ENCODE peak calls at places on chromosomes 6 and 20, in nine cellular contexts. V is neural crest cell; U is dorsolateral prefrontal cortex; Q is CD8-positive, alpha-beta T cell; O is psoas muscle; N is A549; B is right atrium auricular region; A is kidney epithelial cell; S is cardiac fibroblast. F is an unnamed sample.

GRCh38 chr20:47258745-47259695 is 97.5 kb downstream of the ZMYND8 start:
- DNase-seq in V (no peak), U (no peak), Q (no peak), O (no peak), N (peak; percentile 23), B (peak; percentile 83), A (peak; percentile 76), S (peak; percentile 67), F (peak; percentile 46)

GRCh38 chr6:64046746-64047208 is 411.2 kb downstream of the PHF3 start:
- DNase-seq in V (no peak), U (no peak), Q (no peak), O (no peak), N (no peak), B (no peak), A (no peak), S (no peak), F (no peak)

GRCh38 chr6:106750146-106750900 is 120.9 kb downstream of the QRSL1 start:
- DNase-seq in V (no peak), U (no peak), Q (no peak), O (no peak), N (no peak), B (no peak), A (no peak), S (no peak), F (no peak)

GRCh38 chr20:24768226-24768625 is 180.8 kb upstream of the CST7 start:
- DNase-seq in V (no peak), U (no peak), Q (no peak), O (no peak), N (no peak), B (no peak), A (no peak), S (no peak), F (no peak)

GRCh38 chr6:134666174-134666573 is 283.7 kb downstream of the ALDH8A1 start:
- DNase-seq in V (no peak), U (no peak), Q (no peak), O (no peak), N (no peak), B (no peak), A (no peak), S (no peak), F (no peak)

GRCh38 chr6:87322304-87323212 is at the start of gene SMIM8:
- DNase-seq in V (peak; percentile 83), U (peak; percentile 63), Q (peak; percentile 86), O (peak; percentile 92), N (peak; percentile 76), B (peak; percentile 74), A (no peak), S (peak; percentile 70), F (peak; percentile 88)

GRCh38 chr6:42013134-42013516 is 37.2 kb upstream of the TAF8 start:
- DNase-seq in V (no peak), U (no peak), Q (no peak), O (no peak), N (no peak), B (no peak), A (peak; percentile 48), S (peak; percentile 67), F (no peak)

GRCh38 chr6:27650620-27651370 is 177.9 kb upstream of the ZNF184 start:
- DNase-seq in V (peak; percentile 72), U (no peak), Q (no peak), O (no peak), N (peak; percentile 88), B (no peak), A (no peak), S (peak; percentile 87), F (no peak)

GRCh38 chr6:169960003-169960344 is 208.6 kb downstream of the ERMARD start:
- DNase-seq in V (no peak), U (no peak), Q (peak; percentile 12), O (no peak), N (no peak), B (peak; percentile 52), A (no peak), S (no peak), F (no peak)

GRCh38 chr6:39835856-39836442 is 43.8 kb downstream of the DAAM2 start:
- DNase-seq in V (no peak), U (no peak), Q (no peak), O (no peak), N (no peak), B (no peak), A (no peak), S (peak; percentile 38), F (no peak)

GRCh38 chr6:41021832-41022231 is 17.2 kb downstream of the UNC5CL start:
- DNase-seq in V (no peak), U (peak; percentile 71), Q (no peak), O (no peak), N (peak; percentile 83), B (no peak), A (no peak), S (peak; percentile 28), F (no peak)

GRCh38 chr6:112365952-112366351 is 18.8 kb downstream of the RFPL4B start:
- DNase-seq in V (no peak), U (no peak), Q (no peak), O (no peak), N (no peak), B (no peak), A (no peak), S (no peak), F (no peak)

DNA sequence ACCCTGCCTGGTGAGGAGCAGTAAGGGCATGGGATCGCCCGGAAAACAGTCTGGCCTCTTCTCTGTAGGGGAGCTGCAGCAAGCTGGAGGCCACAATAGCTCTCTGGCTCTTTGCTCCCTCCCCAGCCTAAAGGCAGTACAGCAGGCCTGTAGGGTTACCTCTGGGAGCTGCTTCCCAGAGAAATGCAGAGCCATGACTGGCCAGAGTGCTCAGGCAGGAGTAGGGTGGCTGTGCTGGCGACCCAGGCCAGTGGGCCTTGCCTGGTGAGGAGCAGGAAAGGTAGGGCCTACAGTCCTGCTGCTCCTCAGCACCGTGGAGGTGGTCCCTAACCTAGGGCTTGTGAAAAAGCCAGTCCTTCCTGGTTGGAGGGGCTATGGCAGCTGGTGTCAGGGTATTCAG is 129.9 kb upstream of the CHD6 start:
- DNase-seq in V (no peak), U (no peak), Q (no peak), O (no peak), N (no peak), B (no peak), A (no peak), S (no peak), F (no peak)
- TF ChIP-seq CTCF in V (no peak), U (no peak), Q (no peak), O (no peak), N (no peak), B (no peak), A (no peak), S (no peak), F (no peak)

DNA sequence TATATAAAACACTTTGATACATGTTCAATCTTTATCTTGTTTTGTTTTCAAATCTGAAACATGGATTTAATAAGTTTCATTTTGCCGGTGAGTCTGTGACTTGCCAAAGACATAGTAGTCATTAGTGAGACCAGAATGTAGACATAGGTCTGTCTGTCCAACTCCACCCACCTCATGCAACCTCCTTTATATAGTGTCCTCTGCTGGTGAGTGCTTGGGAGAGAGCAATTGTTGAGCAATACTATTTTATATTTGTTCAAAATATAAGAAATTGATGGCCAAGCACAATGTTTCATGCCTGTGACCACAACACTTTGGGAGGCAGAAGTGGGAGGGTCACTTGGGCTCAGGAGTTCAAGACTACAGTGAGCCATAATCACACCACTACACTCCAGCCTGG is 10.8 kb upstream of the LY86 start:
- DNase-seq in V (no peak), U (no peak), Q (no peak), O (no peak), N (no peak), B (no peak), A (no peak), S (no peak), F (no peak)
- TF ChIP-seq CTCF in V (no peak), U (no peak), Q (no peak), O (no peak), N (no peak), B (no peak), A (no peak), S (no peak), F (no peak)

GRCh38 chr6:102660288-102660687 is 1266.8 kb downstream of the GRIK2 start:
- DNase-seq in V (no peak), U (no peak), Q (no peak), O (no peak), N (no peak), B (no peak), A (no peak), S (no peak), F (no peak)

GRCh38 chr6:102655823-102656222 is 1262.3 kb downstream of the GRIK2 start:
- DNase-seq in V (no peak), U (no peak), Q (no peak), O (no peak), N (no peak), B (no peak), A (no peak), S (no peak), F (no peak)
- TF ChIP-seq CTCF in V (no peak), U (no peak), Q (no peak), O (no peak), N (no peak), B (no peak), A (no peak), S (no peak), F (no peak)

GRCh38 chr20:50453533-50453932 is 56.6 kb upstream of the PTPN1 start:
- DNase-seq in V (no peak), U (no peak), Q (no peak), O (no peak), N (no peak), B (no peak), A (no peak), S (no peak), F (no peak)

GRCh38 chr20:50455656-50456451 is 54.3 kb upstream of the PTPN1 start:
- DNase-seq in V (no peak), U (no peak), Q (no peak), O (no peak), N (no peak), B (no peak), A (no peak), S (no peak), F (no peak)

GRCh38 chr20:50459124-50459918 is 50.9 kb upstream of the PTPN1 start:
- DNase-seq in V (no peak), U (no peak), Q (no peak), O (no peak), N (no peak), B (no peak), A (no peak), S (no peak), F (no peak)

GRCh38 chr20:50460115-50460607 is 50.0 kb upstream of the PTPN1 start:
- DNase-seq in V (no peak), U (no peak), Q (no peak), O (no peak), N (no peak), B (no peak), A (no peak), S (no peak), F (no peak)

DNA sequence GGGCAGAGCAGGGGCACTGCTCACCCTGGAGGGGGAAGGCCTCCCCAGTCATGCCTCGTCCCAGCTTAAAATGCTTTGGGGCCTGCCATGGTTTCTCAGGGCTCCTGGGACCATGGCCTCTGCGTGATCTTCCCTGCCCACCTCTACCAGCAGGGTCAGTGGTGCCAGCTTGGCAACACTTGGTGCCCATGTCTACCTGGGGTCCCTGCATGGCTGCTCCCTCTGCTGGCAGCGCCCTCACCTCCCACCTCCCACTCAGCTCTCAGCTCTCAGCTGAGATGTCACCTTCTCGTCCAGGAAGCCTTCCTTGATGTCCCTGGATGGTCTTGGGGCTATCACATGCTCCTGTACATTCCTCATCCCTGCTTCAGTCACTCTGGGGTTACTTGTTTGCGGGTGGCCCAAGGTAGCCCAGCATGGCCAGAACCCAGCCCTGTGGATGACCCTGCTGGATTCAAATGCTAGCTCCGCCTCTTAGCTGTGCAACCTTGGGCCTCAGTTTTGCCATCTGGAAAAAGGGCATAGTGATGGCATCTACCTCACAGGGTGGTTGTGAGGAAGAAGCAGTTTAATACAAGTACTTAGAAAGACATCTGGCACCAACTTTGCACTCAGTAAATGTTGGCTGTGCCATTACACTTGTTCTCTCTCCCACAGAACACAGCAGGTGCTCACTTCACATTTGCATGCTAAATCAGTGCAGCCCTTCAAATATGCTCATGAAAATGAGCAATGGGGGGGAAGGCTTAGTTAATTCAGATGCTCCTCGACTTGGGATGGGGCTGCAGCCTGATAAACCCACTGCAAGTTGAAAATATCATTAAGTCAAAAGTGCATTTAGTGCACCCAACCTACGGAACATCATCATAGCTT is 53.5 kb upstream of the PTPN1 start:
- DNase-seq in V (no peak), U (no peak), Q (no peak), O (no peak), N (no peak), B (no peak), A (no peak), S (no peak), F (peak; percentile 8)
- TF ChIP-seq CTCF in V (no peak), U (no peak), Q (no peak), O (no peak), N (no peak), B (no peak), A (no peak), S (peak; percentile 6), F (peak; percentile 38)